ENCODE peak calls at places on chromosomes 16 and 17, in nine cellular contexts. H, J, G, B, S, W, Y, U and N are unnamed samples.

GRCh38 chr16:12225816-12226480 is 249.4 kb downstream of the SNX29 start:
- DNase-seq in J (no peak), U (no peak), B (no peak), S (no peak), G (no peak), Y (no peak), W (no peak), H (no peak), N (no peak)

GRCh38 chr16:30724641-30725464 is 23.4 kb upstream of the PHKG2 start:
- DNase-seq in W (peak), B (no peak), S (no peak), G (no peak), J (no peak), U (no peak), H (no peak), Y (no peak), N (no peak)

GRCh38 chr17:81511800-81512559 is 619 bp downstream of the ACTG1 start:
- DNase-seq in G (no peak), U (no peak), J (no peak), H (no peak), S (no peak), Y (no peak), W (peak), B (peak), N (no peak)

GRCh38 chr16:72620853-72621252 is 427.1 kb downstream of the ZFHX3 start:
- DNase-seq in B (no peak), S (no peak), U (no peak), G (no peak), J (no peak), H (no peak), Y (no peak), W (no peak), N (no peak)

GRCh38 chr17:34645636-34646035 is 66.3 kb downstream of the TMEM132E start:
- DNase-seq in Y (peak), W (no peak), J (no peak), B (no peak), G (no peak), S (no peak), U (no peak), H (no peak), N (no peak)

GRCh38 chr17:46769531-46770438 is 48.7 kb downstream of the WNT3 start:
- DNase-seq in W (no peak), Y (peak), S (no peak), G (peak), B (no peak), H (no peak), U (no peak), J (no peak), N (no peak)

GRCh38 chr16:4696905-4697866 is 3.8 kb downstream of the NUDT16L1 start:
- DNase-seq in H (no peak), Y (peak), B (no peak), S (no peak), U (no peak), J (no peak), W (peak), G (no peak), N (no peak)

GRCh38 chr17:19979917-19980770 is 2.5 kb upstream of the AKAP10 start:
- DNase-seq in H (no peak), G (no peak), W (peak), U (no peak), J (no peak), B (no peak), S (no peak), Y (no peak), N (no peak)

GRCh38 chr17:65749479-65749878 is 188.0 kb upstream of the AXIN2 start:
- DNase-seq in H (no peak), G (peak), J (no peak), S (peak), U (no peak), Y (no peak), B (no peak), W (no peak), N (no peak)

GRCh38 chr17:78958556-78959191 is 21.0 kb downstream of the LGALS3BP start:
- DNase-seq in U (no peak), J (no peak), G (peak), W (no peak), S (peak), H (no peak), Y (no peak), B (no peak), N (no peak)

GRCh38 chr16:51531271-51531670 is 380.2 kb upstream of the SALL1 start:
- DNase-seq in J (no peak), S (no peak), Y (no peak), W (no peak), U (no peak), H (no peak), B (no peak), G (no peak), N (no peak)

GRCh38 chr17:80884811-80885210 is 106.8 kb upstream of the CHMP6 start:
- DNase-seq in H (no peak), J (no peak), U (no peak), G (no peak), Y (no peak), W (peak), S (no peak), B (no peak), N (no peak)

GRCh38 chr16:21991621-21992020 is 9.3 kb downstream of the PDZD9 start:
- DNase-seq in B (no peak), W (no peak), G (no peak), H (no peak), J (no peak), Y (no peak), S (no peak), U (no peak), N (no peak)

GRCh38 chr16:1100084-1100800 is 4.2 kb upstream of the C1QTNF8 start:
- DNase-seq in U (no peak), W (no peak), G (no peak), Y (no peak), S (no peak), B (no peak), J (no peak), H (no peak), N (no peak)

GRCh38 chr16:87966685-87967185 is 15.5 kb downstream of the BANP start:
- DNase-seq in B (no peak), S (no peak), Y (no peak), G (no peak), H (no peak), W (no peak), J (no peak), U (no peak), N (no peak)

GRCh38 chr17:76337413-76337777 is 16.3 kb downstream of the PRPSAP1 start:
- DNase-seq in S (no peak), G (peak), Y (no peak), U (no peak), B (no peak), W (no peak), H (no peak), J (no peak), N (no peak)

GRCh38 chr17:80889897-80890550 is 101.6 kb upstream of the CHMP6 start:
- DNase-seq in Y (no peak), H (no peak), W (peak), J (no peak), U (no peak), G (no peak), B (no peak), S (no peak), N (peak)

GRCh38 chr17:65668211-65668610 is 106.8 kb upstream of the AXIN2 start:
- DNase-seq in Y (no peak), S (no peak), H (no peak), G (no peak), W (no peak), U (no peak), J (no peak), B (no peak), N (no peak)

GRCh38 chr16:17529982-17530760 is 59.4 kb upstream of the XYLT1 start:
- DNase-seq in G (no peak), U (no peak), B (no peak), W (no peak), S (no peak), Y (no peak), J (no peak), H (no peak), N (no peak)

GRCh38 chr17:45096141-45096540 is 35.0 kb downstream of the NMT1 start:
- DNase-seq in J (no peak), U (no peak), H (no peak), Y (no peak), S (peak), W (no peak), G (peak), B (no peak), N (no peak)

GRCh38 chr17:2192367-2193028 is 111.1 kb downstream of the SMG6 start:
- DNase-seq in G (peak), U (peak), W (peak), Y (peak), S (peak), B (peak), H (no peak), J (no peak), N (peak)

GRCh38 chr17:1473170-1473569 is 17.1 kb upstream of the CRK start:
- DNase-seq in Y (no peak), J (no peak), W (peak), B (no peak), H (no peak), S (no peak), G (no peak), U (no peak), N (no peak)

GRCh38 chr16:23258919-23259237 is 43.2 kb upstream of the SCNN1B start:
- DNase-seq in B (no peak), W (no peak), J (no peak), Y (no peak), S (no peak), H (no peak), U (no peak), G (no peak), N (no peak)

GRCh38 chr17:63075969-63076368 is 109.9 kb downstream of the TANC2 start:
- DNase-seq in Y (no peak), H (no peak), G (no peak), W (no peak), J (no peak), U (no peak), S (peak), B (no peak), N (no peak)

GRCh38 chr17:45792995-45793755 is 9.1 kb downstream of the CRHR1 start:
- DNase-seq in W (peak), B (no peak), U (no peak), H (no peak), S (peak), J (no peak), G (no peak), Y (no peak), N (no peak)

GRCh38 chr16:12780467-12780866 is 23.2 kb downstream of the CPPED1 start:
- DNase-seq in Y (no peak), U (no peak), S (no peak), B (no peak), H (no peak), W (no peak), J (no peak), G (no peak), N (no peak)